ENCODE peak calls at places on chromosomes 12 and 14, in six cellular contexts. One of them, this sample, is unnamed.

GRCh38 chr12:23342407-23342806 is 607.1 kb downstream of the SOX5 start:
- DNase-seq in H1: no peak
- DNase-seq in effector CD4-positive, alpha-beta T cell: no peak
- DNase-seq in dermis blood vessel endothelial cell: no peak
- DNase-seq in retina: no peak
- DNase-seq in nephron progenitor cell: no peak
- DNase-seq in this sample: no peak

GRCh38 chr12:88298761-88299242 is 156.7 kb downstream of the TMTC3 start:
- DNase-seq in H1: no peak
- DNase-seq in effector CD4-positive, alpha-beta T cell: no peak
- DNase-seq in dermis blood vessel endothelial cell: peak; percentile 51
- DNase-seq in retina: no peak
- DNase-seq in nephron progenitor cell: no peak
- DNase-seq in this sample: no peak

GRCh38 chr12:304815-305214 is 42.2 kb upstream of the SLC6A13 start:
- DNase-seq in H1: no peak
- DNase-seq in effector CD4-positive, alpha-beta T cell: no peak
- DNase-seq in dermis blood vessel endothelial cell: peak; percentile 13
- DNase-seq in retina: no peak
- DNase-seq in nephron progenitor cell: no peak
- DNase-seq in this sample: no peak

GRCh38 chr12:101501410-101502045 is 26.4 kb downstream of the SPIC start:
- DNase-seq in H1: no peak
- DNase-seq in effector CD4-positive, alpha-beta T cell: no peak
- DNase-seq in dermis blood vessel endothelial cell: no peak
- DNase-seq in retina: no peak
- DNase-seq in nephron progenitor cell: no peak
- DNase-seq in this sample: no peak

GRCh38 chr12:106147956-106148355 is 9.2 kb upstream of the NUAK1 start:
- DNase-seq in H1: no peak
- DNase-seq in effector CD4-positive, alpha-beta T cell: no peak
- DNase-seq in dermis blood vessel endothelial cell: peak; percentile 44
- DNase-seq in retina: no peak
- DNase-seq in nephron progenitor cell: no peak
- DNase-seq in this sample: peak; percentile 72

GRCh38 chr14:22865424-22866215 is 5.9 kb upstream of the LRP10 start:
- DNase-seq in H1: peak; percentile 87
- DNase-seq in effector CD4-positive, alpha-beta T cell: no peak
- DNase-seq in dermis blood vessel endothelial cell: no peak
- DNase-seq in retina: no peak
- DNase-seq in nephron progenitor cell: no peak
- DNase-seq in this sample: no peak

GRCh38 chr12:116164976-116165425 is 112.5 kb downstream of the MED13L start:
- DNase-seq in H1: no peak
- DNase-seq in effector CD4-positive, alpha-beta T cell: no peak
- DNase-seq in dermis blood vessel endothelial cell: peak; percentile 64
- DNase-seq in retina: no peak
- DNase-seq in nephron progenitor cell: no peak
- DNase-seq in this sample: no peak

GRCh38 chr12:132321321-132322118 is 7.9 kb downstream of the GALNT9 start:
- DNase-seq in H1: no peak
- DNase-seq in effector CD4-positive, alpha-beta T cell: no peak
- DNase-seq in dermis blood vessel endothelial cell: no peak
- DNase-seq in retina: no peak
- DNase-seq in nephron progenitor cell: no peak
- DNase-seq in this sample: no peak

GRCh38 chr12:31589896-31590729 is 823 bp downstream of the DENND5B start:
- DNase-seq in H1: peak; percentile 84
- DNase-seq in effector CD4-positive, alpha-beta T cell: no peak
- DNase-seq in dermis blood vessel endothelial cell: peak; percentile 80
- DNase-seq in retina: peak; percentile 88
- DNase-seq in nephron progenitor cell: peak; percentile 72
- DNase-seq in this sample: peak; percentile 74